ENCODE peak calls at places on chromosomes 11 and 22, in eight cellular contexts. L is stimulated activated CD8-positive, alpha-beta memory T cell treated with anti-CD3 and anti-CD28 coated beads, Interleukin-4, amount 100 ng/mL, for 4 hours; E is heart left ventricle; F is astrocyte of the spinal cord; C is chondrocyte; X is Panc1; V is cardiac fibroblast; A is NCI-H1436. U is an unnamed sample.

GRCh38 chr11:693887-694562 is 997 bp downstream of the DEAF1 start:
- DNase-seq in L (no peak), E (no peak), F (no peak), C (no peak), X (no peak), V (no peak), A (peak), U (no peak)

GRCh38 chr11:81655351-81655750 is 1078.3 kb downstream of the FAM181B start:
- DNase-seq in L (no peak), E (no peak), F (peak), C (no peak), X (no peak), V (no peak), A (no peak), U (no peak)

GRCh38 chr11:125069008-125069407 is 5.9 kb downstream of the SLC37A2 start:
- DNase-seq in L (no peak), E (no peak), F (no peak), C (no peak), X (no peak), V (no peak), A (no peak), U (no peak)

GRCh38 chr11:101508370-101508769 is 75.4 kb downstream of the TRPC6 start:
- DNase-seq in L (no peak), E (no peak), F (no peak), C (no peak), X (no peak), V (no peak), A (no peak), U (no peak)

GRCh38 chr11:102577182-102577581 is 46.6 kb upstream of the MMP7 start:
- DNase-seq in L (no peak), E (no peak), F (no peak), C (no peak), X (no peak), V (no peak), A (no peak), U (no peak)

GRCh38 chr11:16793511-16793910 is 55.1 kb downstream of the C11orf58 start:
- DNase-seq in L (no peak), E (no peak), F (no peak), C (no peak), X (no peak), V (no peak), A (no peak), U (no peak)

GRCh38 chr22:50118557-50119168 is 28.9 kb downstream of the MOV10L1 start:
- DNase-seq in L (no peak), E (no peak), F (peak), C (no peak), X (no peak), V (peak), A (no peak), U (peak)

GRCh38 chr11:22798890-22799289 is 30.7 kb downstream of the SVIP start:
- DNase-seq in L (no peak), E (no peak), F (no peak), C (no peak), X (no peak), V (no peak), A (no peak), U (no peak)

GRCh38 chr22:45179276-45180049 is 15.7 kb downstream of the NUP50 start:
- DNase-seq in L (no peak), E (no peak), F (no peak), C (no peak), X (no peak), V (no peak), A (no peak), U (no peak)

U was measured in foreskin keratinocyte.